ENCODE peak calls at places on chromosomes 6 and 20, in five cellular contexts. T is left lung, L is GM23248, W is transverse colon, R is A549. Q is an unnamed sample. For H3K4me1 and H3K9me3, the result is how much of the 10 kb centered on the place peaks cover.

GRCh38 chr6:35449287-35449881 is 2.8 kb upstream of the FANCE start:
- DNase-seq in L (peak), T (no peak), R (peak), W (no peak), Q (no peak)

GRCh38 chr6:1624848-1625341 is 15.2 kb downstream of the FOXC1 start:
- DNase-seq in L (peak), T (peak), W (no peak), R (no peak), Q (no peak)

GRCh38 chr20:49381558-49382493 is 100.6 kb downstream of the KCNB1 start:
- DNase-seq in L (peak), R (peak), T (peak), W (peak), Q (no peak)

GRCh38 chr6:67345946-67346345 is 1289.1 kb upstream of the ADGRB3 start:
- DNase-seq in W (no peak), L (no peak), R (no peak), T (no peak), Q (no peak)

GRCh38 chr20:57249772-57250171 is 16.7 kb downstream of the BMP7 start:
- DNase-seq in R (no peak), T (no peak), L (no peak), W (no peak), Q (no peak)

GRCh38 chr6:70735513-70735912 is 67.8 kb downstream of the SMAP1 start:
- DNase-seq in L (no peak), T (no peak), R (no peak), W (no peak), Q (no peak)

GRCh38 chr6:116580198-116580597 is 8.9 kb downstream of the RWDD1 start:
- DNase-seq in T (no peak), W (no peak), R (no peak), L (peak), Q (no peak)

GRCh38 chr6:141398954-141399353 is 733.8 kb upstream of the GJE1 start:
- DNase-seq in W (no peak), R (no peak), L (peak), T (no peak), Q (no peak)

GRCh38 chr20:57468523-57469417 is 56.2 kb downstream of the CTCFL start:
- DNase-seq in L (no peak), R (no peak), W (no peak), T (no peak), Q (no peak)

GRCh38 chr6:13398421-13398994 is 70.2 kb upstream of the TBC1D7 start:
- DNase-seq in W (no peak), R (no peak), L (no peak), T (no peak), Q (no peak)

GRCh38 chr20:44598413-44599290 is 16.3 kb downstream of the PKIG start:
- DNase-seq in T (no peak), W (no peak), L (no peak), R (no peak), Q (no peak)

GRCh38 chr6:143803769-143804540 is 39.2 kb upstream of the LTV1 start:
- DNase-seq in L (no peak), R (no peak), W (no peak), T (no peak), Q (no peak)

GRCh38 chr6:16511048-16511660 is 250.1 kb downstream of the ATXN1 start:
- DNase-seq in R (peak), W (no peak), T (no peak), L (peak), Q (no peak)

GRCh38 chr6:158560787-158561246 is 926 bp downstream of the TMEM181 start:
- DNase-seq in L (peak), R (no peak), T (peak), W (peak), Q (no peak)

GRCh38 chr20:53900380-53900999 is 169.9 kb downstream of the BCAS1 start:
- DNase-seq in R (peak), T (no peak), W (no peak), L (peak), Q (no peak)

GRCh38 chr6:89711801-89712200 is 73.3 kb upstream of the LYRM2 start:
- DNase-seq in L (no peak), T (no peak), R (no peak), W (no peak), Q (no peak)

GRCh38 chr20:3651204-3651970 is 11.8 kb downstream of the GFRA4 start:
- DNase-seq in W (no peak), R (no peak), L (no peak), T (no peak), Q (no peak)

GRCh38 chr20:33474097-33474846 is 15.6 kb upstream of the CBFA2T2 start:
- DNase-seq in R (no peak), L (no peak), W (no peak), T (no peak), Q (no peak)

GRCh38 chr20:33474963-33475362 is 14.9 kb upstream of the CBFA2T2 start:
- DNase-seq in W (no peak), L (no peak), T (no peak), R (no peak), Q (no peak)

GRCh38 chr20:33480071-33480470 is 9.8 kb upstream of the CBFA2T2 start:
- DNase-seq in W (peak), L (no peak), T (no peak), R (no peak), Q (no peak)

GRCh38 chr20:33475381-33476160 is 14.3 kb upstream of the CBFA2T2 start:
- DNase-seq in T (no peak), L (no peak), R (no peak), W (peak), Q (no peak)

GRCh38 chr20:33477386-33478234 is 12.3 kb upstream of the CBFA2T2 start:
- DNase-seq in T (no peak), W (peak), R (no peak), L (no peak), Q (no peak)
- H3K4me1 ChIP-seq in T (under half), W (under half), R (under half), L (under half), Q (under half)

GRCh38 chr6:131061041-131061770 is 1.8 kb downstream of the EPB41L2 start:
- DNase-seq in L (peak), R (peak), T (no peak), W (no peak), Q (no peak)

GRCh38 chr6:131061771-131062160 is 1.3 kb downstream of the EPB41L2 start:
- DNase-seq in R (no peak), T (no peak), W (no peak), L (peak), Q (no peak)

GRCh38 chr6:131058236-131058635 is 4.8 kb downstream of the EPB41L2 start:
- DNase-seq in T (no peak), W (no peak), R (no peak), L (no peak), Q (no peak)

GRCh38 chr6:131059486-131059885 is 3.6 kb downstream of the EPB41L2 start:
- DNase-seq in T (no peak), R (peak), L (peak), W (no peak), Q (no peak)

GRCh38 chr6:131060311-131060710 is 2.7 kb downstream of the EPB41L2 start:
- DNase-seq in R (no peak), L (peak), T (no peak), W (no peak), Q (no peak)
- H3K27ac ChIP-seq in R (peak), L (peak), T (no peak), W (peak), Q (no peak)

GRCh38 chr20:56001890-56002289 is 3.4 kb downstream of the CBLN4 start:
- DNase-seq in W (no peak), L (no peak), R (no peak), T (no peak), Q (no peak)

GRCh38 chr20:56003111-56003800 is 2.1 kb downstream of the CBLN4 start:
- DNase-seq in T (peak), W (no peak), R (no peak), L (no peak), Q (no peak)

GRCh38 chr20:56004611-56005388 is 519 bp downstream of the CBLN4 start:
- DNase-seq in R (no peak), T (peak), L (no peak), W (no peak), Q (no peak)

GRCh38 chr20:56003966-56004365 is 1.4 kb downstream of the CBLN4 start:
- DNase-seq in L (peak), T (peak), W (peak), R (no peak), Q (no peak)

DNA sequence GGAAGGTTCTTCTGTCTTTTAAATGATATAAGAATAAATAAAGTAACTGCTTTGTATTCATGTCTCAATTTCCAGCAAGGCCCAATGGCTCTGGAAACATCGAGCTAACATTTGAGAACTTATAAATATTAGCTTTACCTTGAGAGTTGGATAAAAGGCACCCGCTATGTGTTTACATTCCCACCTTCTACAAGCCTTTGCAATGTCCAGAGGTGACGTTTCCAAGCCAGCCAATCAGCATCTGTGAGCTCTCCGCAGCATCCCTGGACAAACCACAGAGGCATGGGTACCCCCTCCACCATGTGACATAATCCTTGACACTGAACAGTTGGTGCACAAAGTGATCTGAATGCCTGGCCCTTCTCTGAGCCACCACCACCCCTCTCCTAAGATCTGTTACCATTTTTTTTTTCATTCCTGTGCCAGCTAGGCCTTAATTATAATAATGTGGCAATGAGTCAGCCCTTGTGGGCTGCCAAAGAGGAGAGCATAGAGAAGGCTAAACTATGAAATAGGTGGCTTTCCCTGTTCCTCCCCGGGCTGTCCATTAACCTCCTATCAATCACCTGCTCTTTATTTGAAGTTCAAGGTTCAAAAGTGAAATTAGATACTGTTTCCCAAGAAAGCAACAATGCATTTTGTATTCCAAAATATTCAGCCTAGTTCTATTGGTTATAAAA is 4.1 kb downstream of the CBLN4 start:
- DNase-seq in W (no peak), L (no peak), R (no peak), T (no peak), Q (no peak)
- H3K9me3 ChIP-seq in W (under half), L (under half), R (under half), T (under half), Q (under half)

DNA sequence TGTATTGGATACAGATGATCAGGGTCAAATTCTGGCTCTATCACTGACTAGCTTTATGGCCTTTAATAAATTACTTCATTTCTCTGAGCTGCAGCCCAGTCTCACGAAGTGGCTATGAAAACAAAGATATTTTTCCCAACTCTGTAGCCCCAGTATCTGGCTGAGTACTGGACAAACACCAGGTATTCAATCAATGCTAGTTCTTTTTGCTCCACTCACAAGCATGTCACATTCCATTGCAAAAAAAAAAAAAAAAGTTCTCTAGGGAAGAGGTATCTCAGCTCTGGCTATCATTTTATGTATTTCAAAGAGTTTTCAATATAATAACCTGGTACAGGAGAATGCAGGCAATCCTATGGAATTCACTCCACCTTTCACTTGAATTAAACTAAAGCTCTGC is 3.1 kb downstream of the CHD6 start:
- DNase-seq in W (no peak), L (no peak), R (no peak), T (no peak), Q (no peak)
- H3K4me1 ChIP-seq in W (under half), L (under half), R (under half), T (under half), Q (under half)

DNA sequence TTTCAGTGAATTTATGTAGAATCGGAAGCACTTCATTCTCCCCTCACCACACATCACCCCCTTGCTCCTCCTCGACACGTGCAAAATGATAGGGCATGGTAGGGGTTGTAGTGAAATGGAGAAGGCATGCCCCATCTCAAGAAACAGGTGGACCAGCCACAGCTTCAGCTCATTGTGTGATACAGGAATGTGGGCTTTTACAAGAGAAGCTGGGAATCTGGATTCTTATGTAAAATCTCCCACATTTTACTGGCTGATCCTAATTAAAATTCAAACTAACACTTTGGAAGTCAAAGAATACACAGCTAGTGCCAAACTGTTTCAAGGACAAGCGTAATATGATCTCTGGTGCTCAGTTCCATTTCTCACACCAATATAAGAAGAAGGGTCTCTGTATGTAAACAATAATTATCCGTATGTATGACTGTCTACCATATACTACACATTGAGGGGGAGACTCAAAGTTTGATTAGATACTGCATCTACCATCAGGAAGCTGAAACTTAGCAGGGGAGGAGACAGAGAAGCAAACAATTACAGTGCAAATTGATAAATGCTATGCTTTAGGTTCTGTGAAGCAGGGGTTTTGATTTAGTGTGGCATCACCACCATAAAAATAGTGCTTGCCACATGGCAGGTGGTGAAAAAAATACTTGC is 24.3 kb upstream of the KIAA0408 start:
- DNase-seq in R (no peak), T (no peak), L (peak), W (no peak), Q (no peak)
- H3K27ac ChIP-seq in R (peak), T (peak), L (peak), W (no peak), Q (no peak)

DNA sequence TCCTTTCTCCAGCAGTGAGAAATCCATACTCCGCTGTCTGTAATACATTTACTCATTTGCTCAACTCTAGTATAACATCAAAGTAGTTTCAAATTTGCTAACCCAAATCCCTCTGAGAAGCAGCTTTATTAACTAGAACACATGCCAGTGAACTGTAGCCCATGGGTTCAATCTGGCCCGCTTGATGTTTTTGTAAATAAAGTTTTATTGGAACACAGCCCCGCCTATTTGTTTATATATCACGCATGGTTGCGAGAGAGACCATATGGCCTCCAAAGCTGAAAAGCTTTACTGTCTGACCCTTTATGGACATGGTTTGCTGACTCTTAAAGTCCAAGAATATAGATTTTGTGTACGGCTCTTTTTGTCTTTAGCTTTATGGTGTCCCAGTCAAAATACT is 32.2 kb downstream of the CDYL start:
- DNase-seq in L (no peak), W (no peak), R (no peak), T (no peak), Q (no peak)
- H3K9me3 ChIP-seq in L (under half), W (under half), R (under half), T (under half), Q (under half)

Q was measured in CD8-positive, alpha-beta T cell.